ENCODE peak calls at places on chromosomes 12 and 14, in eight cellular contexts. N is stimulated activated CD8-positive, alpha-beta memory T cell treated with anti-CD3 and anti-CD28 coated beads, Interleukin-4, amount 100 ng/mL, for 1 hour; H is retina; C is HTR-8/SVneo; Y is fibroblast of the conjunctiva; Q is cardiac fibroblast; J is GDM1; A is hippocampal formation. U is an unnamed sample.

GRCh38 chr12:18345021-18345735 is 83.9 kb downstream of the PIK3C2G start:
- DNase-seq in N (no peak), C (no peak), H (no peak), Y (no peak), A (no peak), J (peak), Q (peak), U (no peak)

GRCh38 chr14:55237999-55238680 is 33.1 kb upstream of the FBXO34 start:
- DNase-seq in A (no peak), Y (no peak), J (peak), N (no peak), Q (no peak), C (no peak), H (no peak), U (peak)

GRCh38 chr12:94263011-94263786 is 114.8 kb downstream of the PLXNC1 start:
- DNase-seq in C (no peak), H (no peak), A (no peak), J (peak), Q (no peak), N (peak), Y (no peak), U (no peak)

GRCh38 chr14:26281280-26281998 is 316.4 kb downstream of the NOVA1 start:
- DNase-seq in C (no peak), J (no peak), A (no peak), H (no peak), N (no peak), Q (peak), Y (peak), U (peak)

GRCh38 chr12:104272938-104273337 is 30.6 kb upstream of the EID3 start:
- DNase-seq in Y (no peak), A (no peak), C (no peak), Q (no peak), J (no peak), N (no peak), H (no peak), U (no peak)

GRCh38 chr12:82383930-82384513 is 25.7 kb downstream of the METTL25 start:
- DNase-seq in C (no peak), N (no peak), Q (peak), J (no peak), Y (peak), H (no peak), A (peak), U (peak)

GRCh38 chr12:8636581-8636980 is 23.9 kb upstream of the AICDA start:
- DNase-seq in Q (no peak), J (no peak), C (no peak), Y (no peak), N (no peak), A (no peak), H (no peak), U (no peak)

GRCh38 chr14:64556526-64556925 is 6.8 kb downstream of the PPP1R36 start:
- DNase-seq in J (no peak), Y (peak), C (no peak), A (no peak), Q (peak), H (no peak), N (no peak), U (peak)

GRCh38 chr12:26845984-26846383 is 13.0 kb upstream of the ITPR2 start:
- DNase-seq in N (no peak), Y (peak), A (no peak), Q (peak), C (no peak), J (no peak), H (no peak), U (peak)

GRCh38 chr12:47954467-47955045 is 8.8 kb upstream of the TMEM106C start:
- DNase-seq in Y (no peak), C (no peak), Q (no peak), H (no peak), J (no peak), N (no peak), A (no peak), U (peak)

GRCh38 chr14:55977346-55977745 is 140.9 kb upstream of the PELI2 start:
- DNase-seq in Y (no peak), J (no peak), A (peak), N (no peak), C (no peak), Q (no peak), H (no peak), U (no peak)

GRCh38 chr12:83016226-83016835 is 329.6 kb downstream of the TMTC2 start:
- DNase-seq in C (no peak), Y (peak), N (no peak), A (no peak), H (no peak), J (no peak), Q (peak), U (peak)

GRCh38 chr14:64997108-64997794 is 10.6 kb downstream of the FNTB start:
- DNase-seq in J (no peak), Y (no peak), A (no peak), Q (no peak), C (no peak), H (peak), N (no peak), U (no peak)

GRCh38 chr12:7373226-7373625 is 69.4 kb downstream of the ACSM4 start:
- DNase-seq in A (peak), Q (no peak), C (no peak), H (peak), J (no peak), Y (no peak), N (no peak), U (no peak)

GRCh38 chr14:99158646-99159165 is 113.3 kb downstream of the BCL11B start:
- DNase-seq in Y (no peak), N (no peak), Q (no peak), J (no peak), C (no peak), H (no peak), A (no peak), U (no peak)

GRCh38 chr14:105482486-105483110 is 4.1 kb upstream of the CRIP1 start:
- DNase-seq in A (no peak), N (no peak), J (no peak), Y (no peak), C (no peak), H (no peak), Q (no peak), U (no peak)

GRCh38 chr14:76641541-76641940 is 119.7 kb upstream of the VASH1 start:
- DNase-seq in Q (no peak), Y (no peak), N (no peak), H (no peak), J (no peak), C (no peak), A (no peak), U (no peak)

GRCh38 chr14:69548566-69548965 is 26.1 kb downstream of the CCDC177 start:
- DNase-seq in N (no peak), Q (no peak), A (no peak), C (no peak), H (no peak), J (no peak), Y (no peak), U (no peak)

GRCh38 chr14:89339579-89339978 is 77.5 kb downstream of the FOXN3 start:
- DNase-seq in A (no peak), Q (no peak), N (no peak), H (no peak), J (no peak), Y (no peak), C (no peak), U (peak)

GRCh38 chr12:481422-481821 is 21.7 kb downstream of the B4GALNT3 start:
- DNase-seq in J (no peak), Y (no peak), H (no peak), C (no peak), Q (peak), N (no peak), A (no peak), U (peak)

GRCh38 chr14:43031598-43031997 is 1424.9 kb downstream of the LRFN5 start:
- DNase-seq in Y (no peak), J (no peak), C (no peak), H (no peak), Q (no peak), N (no peak), A (no peak), U (no peak)

GRCh38 chr12:90404071-90404470 is 550.9 kb downstream of the CCER1 start:
- DNase-seq in A (no peak), Q (no peak), J (no peak), Y (no peak), H (no peak), C (no peak), N (no peak), U (no peak)

GRCh38 chr14:69685217-69685616 is 73.8 kb downstream of the SUSD6 start:
- DNase-seq in A (no peak), Y (no peak), C (no peak), H (no peak), J (no peak), N (peak), Q (peak), U (peak)

GRCh38 chr12:116039081-116039480 is 238.4 kb downstream of the MED13L start:
- DNase-seq in Y (no peak), A (peak), H (no peak), Q (no peak), N (no peak), C (no peak), J (no peak), U (peak)

GRCh38 chr12:94941440-94941862 is 62.0 kb downstream of the NDUFA12 start:
- DNase-seq in Y (peak), H (no peak), N (peak), A (no peak), C (peak), J (no peak), Q (peak), U (peak)

GRCh38 chr14:71730471-71730870 is 201.8 kb upstream of the RGS6 start:
- DNase-seq in H (no peak), Y (no peak), A (no peak), N (no peak), J (no peak), Q (no peak), C (no peak), U (peak)

GRCh38 chr12:56220611-56221232 is 1.0 kb downstream of the RNF41 start:
- DNase-seq in Y (no peak), N (no peak), C (no peak), J (peak), A (peak), Q (peak), H (no peak), U (peak)

GRCh38 chr14:63650336-63650952 is 8.8 kb upstream of the WDR89 start:
- DNase-seq in Q (no peak), J (no peak), N (peak), Y (no peak), H (no peak), A (no peak), C (no peak), U (no peak)

GRCh38 chr12:96107236-96107635 is 71.8 kb upstream of the LTA4H start:
- DNase-seq in Y (no peak), H (no peak), N (no peak), Q (no peak), J (no peak), C (no peak), A (no peak), U (no peak)

GRCh38 chr12:60977966-60978365 is 1282.2 kb upstream of the USP15 start:
- DNase-seq in A (no peak), Q (no peak), C (no peak), N (no peak), J (no peak), H (no peak), Y (no peak), U (no peak)